ENCODE peak calls at places on chromosomes 12 and 14, in six cellular contexts. L, V, K, G, Y and M are unnamed samples.

GRCh38 chr12:18153826-18154225 is 63.8 kb upstream of the RERGL start:
- DNase-seq in G (no peak), V (no peak), K (no peak), L (no peak), Y (no peak), M (no peak)

GRCh38 chr12:64670856-64671639 is 60.8 kb downstream of the RASSF3 start:
- DNase-seq in Y (no peak), K (peak; percentile 69), G (peak; percentile 66), V (no peak), L (peak; percentile 63), M (no peak)

GRCh38 chr12:109088818-109089217 is 4.5 kb downstream of the ALKBH2 start:
- DNase-seq in Y (no peak), L (no peak), G (no peak), V (no peak), K (peak; percentile 62), M (no peak)

GRCh38 chr12:54225666-54226065 is 36.9 kb upstream of the SMUG1 start:
- DNase-seq in K (no peak), L (no peak), Y (peak; percentile 27), V (no peak), G (no peak), M (no peak)

GRCh38 chr12:46585854-46586621 is 213.5 kb upstream of the SLC38A2 start:
- DNase-seq in V (no peak), G (no peak), K (peak; percentile 92), L (no peak), Y (no peak), M (no peak)

GRCh38 chr14:68266998-68267397 is 447.4 kb downstream of the RAD51B start:
- DNase-seq in K (no peak), Y (no peak), G (no peak), V (no peak), L (no peak), M (no peak)

GRCh38 chr12:123780956-123781355 is 18.9 kb downstream of the DNAH10 start:
- DNase-seq in G (no peak), Y (no peak), K (no peak), L (no peak), V (no peak), M (no peak)

GRCh38 chr12:104493504-104493903 is 36.8 kb downstream of the CHST11 start:
- DNase-seq in L (no peak), K (no peak), G (no peak), V (no peak), Y (no peak), M (no peak)

GRCh38 chr14:104731249-104731924 is 7.4 kb downstream of the ADSS1 start:
- DNase-seq in L (no peak), Y (no peak), G (peak; percentile 39), V (peak; percentile 48), K (no peak), M (peak; percentile 80)

GRCh38 chr12:50508420-50508819 is 3.6 kb downstream of the DIP2B start:
- DNase-seq in G (no peak), V (no peak), Y (no peak), L (no peak), K (no peak), M (no peak)

GRCh38 chr14:92701826-92702225 is 46.6 kb downstream of the LGMN start:
- DNase-seq in V (no peak), G (no peak), Y (no peak), L (no peak), K (no peak), M (no peak)

GRCh38 chr14:87332001-87332400 is 661.0 kb downstream of the GALC start:
- DNase-seq in G (no peak), V (no peak), K (peak; percentile 73), Y (no peak), L (peak; percentile 32), M (no peak)

GRCh38 chr14:69543341-69544249 is 31.1 kb downstream of the CCDC177 start:
- DNase-seq in V (no peak), K (peak; percentile 93), Y (peak; percentile 33), G (peak; percentile 60), L (peak; percentile 86), M (no peak)

GRCh38 chr12:112992541-112993398 is 14.5 kb downstream of the OAS2 start:
- DNase-seq in V (peak; percentile 69), K (peak; percentile 53), Y (peak; percentile 37), G (peak; percentile 84), L (peak; percentile 80), M (peak; percentile 32)

GRCh38 chr12:95440401-95440800 is 33.6 kb upstream of the METAP2 start:
- DNase-seq in L (no peak), G (no peak), K (peak; percentile 67), Y (no peak), V (no peak), M (no peak)

GRCh38 chr14:62604524-62604923 is 440.7 kb downstream of the KCNH5 start:
- DNase-seq in K (peak; percentile 45), Y (no peak), V (no peak), G (no peak), L (no peak), M (no peak)

GRCh38 chr12:46224401-46224800 is 44.4 kb downstream of the SLC38A1 start:
- DNase-seq in Y (peak; percentile 51), L (no peak), V (no peak), K (peak; percentile 39), G (no peak), M (no peak)

GRCh38 chr12:126752021-126752420 is 1514.9 kb upstream of the TMEM132C start:
- DNase-seq in G (no peak), L (no peak), K (no peak), V (no peak), Y (no peak), M (no peak)

GRCh38 chr14:100633406-100633805 is 46.2 kb upstream of the BEGAIN start:
- DNase-seq in Y (no peak), G (no peak), V (no peak), K (no peak), L (no peak), M (no peak)

GRCh38 chr12:5078423-5078822 is 34.7 kb downstream of the KCNA5 start:
- DNase-seq in V (peak; percentile 22), L (no peak), Y (no peak), K (no peak), G (no peak), M (no peak)

GRCh38 chr12:122917508-122918227 is 21.7 kb upstream of the VPS37B start:
- DNase-seq in K (peak; percentile 73), L (peak; percentile 68), V (no peak), G (no peak), Y (no peak), M (peak; percentile 59)

GRCh38 chr12:4143909-4144308 is 129.7 kb upstream of the CCND2 start:
- DNase-seq in K (no peak), V (no peak), Y (no peak), L (no peak), G (peak; percentile 10), M (no peak)

GRCh38 chr12:27922591-27923139 is 49.9 kb downstream of the PTHLH start:
- DNase-seq in L (peak; percentile 75), V (no peak), K (peak; percentile 66), G (no peak), Y (peak; percentile 27), M (no peak)

GRCh38 chr14:90704362-90705051 is 111.7 kb downstream of the TTC7B start:
- DNase-seq in G (no peak), V (no peak), L (no peak), Y (no peak), K (peak; percentile 63), M (no peak)

GRCh38 chr12:21656931-21657335 is 709 bp downstream of the LDHB start:
- DNase-seq in Y (no peak), V (peak; percentile 32), K (peak; percentile 50), G (peak; percentile 57), L (peak; percentile 22), M (no peak)

GRCh38 chr12:4216542-4216927 is 57.0 kb upstream of the CCND2 start:
- DNase-seq in V (no peak), K (no peak), G (no peak), Y (no peak), L (no peak), M (no peak)

GRCh38 chr12:42960087-42960527 is 370.6 kb upstream of the PRICKLE1 start:
- DNase-seq in L (peak; percentile 81), Y (no peak), K (peak; percentile 2), G (peak; percentile 57), V (no peak), M (no peak)

GRCh38 chr14:99015833-99016232 is 256.2 kb downstream of the BCL11B start:
- DNase-seq in V (no peak), Y (no peak), G (no peak), K (no peak), L (no peak), M (no peak)